ENCODE peak calls at places on chromosomes 1 and 21, in six cellular contexts. B is Daoy; E is MCF 10A; R is fibroblast of lung; Y is kidney glomerular epithelial cell; K is activated CD8-positive, alpha-beta memory T cell treated with anti-CD3 and anti-CD28 coated beads, Interleukin-2, amount 50 U/mL, for 4 hours. W is an unnamed sample.

GRCh38 chr21:45029298-45029967 is 44.9 kb upstream of the ADARB1 start:
- DNase-seq in B (no peak), E (no peak), R (no peak), Y (no peak), K (no peak), W (no peak)

GRCh38 chr1:202807926-202808757 is at the start of gene KDM5B:
- DNase-seq in B (peak; percentile 70), E (peak; percentile 84), R (peak; percentile 78), Y (peak; percentile 13), K (peak; percentile 79), W (peak; percentile 59)

GRCh38 chr1:64268653-64269557 is 65.5 kb downstream of the UBE2U start:
- DNase-seq in B (peak; percentile 82), E (peak; percentile 84), R (peak; percentile 72), Y (peak; percentile 80), K (peak; percentile 65), W (peak; percentile 77)

GRCh38 chr1:74010206-74010605 is 187.8 kb downstream of the LRRIQ3 start:
- DNase-seq in B (peak; percentile 49), E (no peak), R (no peak), Y (no peak), K (no peak), W (peak; percentile 61)

GRCh38 chr1:246577720-246578106 is 11.5 kb downstream of the CNST start:
- DNase-seq in B (no peak), E (no peak), R (peak; percentile 45), Y (no peak), K (no peak), W (no peak)

GRCh38 chr1:214445846-214446614 is 105.4 kb downstream of the PTPN14 start:
- DNase-seq in B (peak; percentile 87), E (peak; percentile 89), R (peak; percentile 98), Y (peak; percentile 94), K (no peak), W (peak; percentile 99)

GRCh38 chr1:39405358-39405757 is 86.1 kb upstream of the BMP8A start:
- DNase-seq in B (no peak), E (no peak), R (no peak), Y (no peak), K (no peak), W (no peak)

GRCh38 chr1:178999061-178999460 is 26.6 kb upstream of the FAM20B start:
- DNase-seq in B (no peak), E (no peak), R (no peak), Y (no peak), K (no peak), W (no peak)

GRCh38 chr1:208231929-208232360 is 12.2 kb downstream of the PLXNA2 start:
- DNase-seq in B (peak; percentile 70), E (peak; percentile 88), R (peak; percentile 80), Y (no peak), K (no peak), W (peak; percentile 94)